ENCODE peak calls at places on chromosomes 2 and 18, in ten cellular contexts. H is K562; I is neural crest cell; Y is hepatocyte; D is right atrium auricular region; T is fibroblast of mammary gland; P is CD8-positive, alpha-beta T cell; L is stomach; G is testis; K is MCF 10A. S is an unnamed sample.

GRCh38 chr2:96815326-96816126 is 542 bp upstream of the CNNM3 start:
- DNase-seq in Y (peak; percentile 60), H (peak; percentile 48), P (no peak), K (peak; percentile 26), T (peak; percentile 44), D (no peak), L (no peak), G (peak; percentile 54), I (no peak), S (peak; percentile 61)

GRCh38 chr18:21452808-21453511 is 147.5 kb downstream of the ESCO1 start:
- DNase-seq in L (no peak), P (no peak), Y (no peak), I (no peak), K (no peak), G (no peak), D (no peak), T (no peak), H (no peak), S (no peak)

GRCh38 chr2:180871649-180872048 is 108.8 kb upstream of the UBE2E3 start:
- DNase-seq in D (no peak), Y (no peak), P (no peak), T (no peak), I (no peak), H (no peak), K (no peak), L (no peak), G (no peak), S (no peak)

GRCh38 chr2:186882511-186883071 is 33.6 kb upstream of the ZSWIM2 start:
- DNase-seq in L (no peak), I (no peak), Y (no peak), D (no peak), G (no peak), T (peak; percentile 41), H (no peak), P (no peak), K (no peak), S (no peak)

GRCh38 chr2:20614201-20615045 is 36.5 kb downstream of the HS1BP3 start:
- DNase-seq in P (no peak), G (no peak), H (no peak), K (no peak), T (peak; percentile 35), Y (no peak), I (no peak), L (peak; percentile 69), D (no peak), S (peak; percentile 63)

GRCh38 chr2:230069418-230069817 is 694 bp upstream of the SLC16A14 start:
- DNase-seq in I (no peak), G (no peak), K (no peak), Y (no peak), H (no peak), D (no peak), L (no peak), P (no peak), T (no peak), S (no peak)

GRCh38 chr2:198097628-198098027 is 293.2 kb downstream of the PLCL1 start:
- DNase-seq in D (no peak), Y (no peak), H (no peak), P (no peak), G (no peak), T (no peak), L (no peak), K (no peak), I (no peak), S (no peak)

GRCh38 chr2:237208373-237209045 is 122.8 kb downstream of the COPS8 start:
- DNase-seq in P (no peak), L (no peak), H (no peak), D (peak; percentile 58), T (peak; percentile 98), I (no peak), G (peak; percentile 4), K (no peak), Y (peak; percentile 38), S (no peak)

GRCh38 chr2:156004460-156004859 is 328.1 kb downstream of the NR4A2 start:
- DNase-seq in I (no peak), P (no peak), H (no peak), T (no peak), G (no peak), D (no peak), K (no peak), L (no peak), Y (no peak), S (no peak)

GRCh38 chr2:156005531-156005930 is 327.0 kb downstream of the NR4A2 start:
- DNase-seq in I (no peak), D (no peak), K (no peak), L (no peak), P (no peak), T (no peak), G (no peak), H (no peak), Y (no peak), S (no peak)

GRCh38 chr2:156006721-156007618 is 325.6 kb downstream of the NR4A2 start:
- DNase-seq in L (no peak), H (no peak), K (no peak), G (no peak), I (no peak), P (no peak), D (no peak), T (no peak), Y (no peak), S (no peak)

GRCh38 chr2:156003780-156004179 is 328.7 kb downstream of the NR4A2 start:
- DNase-seq in Y (no peak), T (no peak), G (no peak), D (no peak), P (no peak), L (no peak), K (no peak), I (no peak), H (no peak), S (no peak)

GRCh38 chr2:156005999-156006712 is 326.4 kb downstream of the NR4A2 start:
- DNase-seq in T (peak; percentile 0), L (no peak), I (no peak), K (peak; percentile 26), H (no peak), G (peak; percentile 46), D (no peak), Y (peak; percentile 7), P (no peak), S (no peak)
- TF ChIP-seq CTCF in T (no peak), L (no peak), I (no peak), K (no peak), H (no peak), G (no peak), D (no peak), Y (peak; percentile 6), P (no peak), S (no peak)

GRCh38 chr2:74424139-74424992 is 2.8 kb downstream of the WDR54 start:
- DNase-seq in K (no peak), G (no peak), D (no peak), P (no peak), T (no peak), I (no peak), H (no peak), Y (no peak), L (no peak), S (no peak)

GRCh38 chr2:74425523-74425922 is 4.0 kb downstream of the WDR54 start:
- DNase-seq in I (no peak), D (no peak), G (no peak), Y (peak; percentile 52), P (no peak), T (no peak), K (no peak), H (no peak), L (no peak), S (no peak)

GRCh38 chr2:74421248-74421870 is at the start of the genes C2orf81 and WDR54:
- DNase-seq in G (peak; percentile 91), D (peak; percentile 87), K (peak; percentile 78), H (peak; percentile 90), T (peak; percentile 79), P (peak; percentile 96), I (peak; percentile 88), L (peak; percentile 89), Y (peak; percentile 85), S (peak; percentile 93)

GRCh38 chr2:74424995-74425406 is 3.5 kb downstream of the WDR54 start:
- DNase-seq in Y (no peak), I (no peak), H (no peak), T (no peak), P (no peak), L (no peak), K (no peak), D (no peak), G (no peak), S (no peak)

GRCh38 chr2:74423226-74424095 is 1.9 kb downstream of the WDR54 start:
- DNase-seq in K (no peak), T (no peak), L (no peak), Y (no peak), I (no peak), G (no peak), H (no peak), P (no peak), D (no peak), S (no peak)
- TF ChIP-seq CTCF in K (no peak), T (no peak), L (no peak), Y (no peak), I (no peak), G (no peak), H (no peak), P (no peak), D (no peak), S (no peak)

GRCh38 chr2:122219504-122219903 is 464.1 kb downstream of the TSN start:
- DNase-seq in Y (no peak), L (no peak), H (no peak), D (no peak), G (no peak), I (no peak), T (no peak), K (no peak), P (no peak), S (no peak)

GRCh38 chr2:122221665-122222064 is 466.2 kb downstream of the TSN start:
- DNase-seq in I (no peak), L (no peak), Y (no peak), T (no peak), P (no peak), K (no peak), G (no peak), D (no peak), H (no peak), S (no peak)

GRCh38 chr2:122216901-122217300 is 461.4 kb downstream of the TSN start:
- DNase-seq in Y (no peak), K (no peak), L (no peak), I (no peak), D (no peak), T (no peak), H (no peak), G (no peak), P (no peak), S (no peak)

GRCh38 chr2:122218596-122218995 is 463.1 kb downstream of the TSN start:
- DNase-seq in I (no peak), K (no peak), Y (no peak), H (no peak), L (no peak), D (no peak), T (no peak), G (no peak), P (no peak), S (no peak)
- TF ChIP-seq CTCF in I (no peak), K (no peak), Y (no peak), H (no peak), L (no peak), D (no peak), T (no peak), G (no peak), P (no peak), S (no peak)

DNA sequence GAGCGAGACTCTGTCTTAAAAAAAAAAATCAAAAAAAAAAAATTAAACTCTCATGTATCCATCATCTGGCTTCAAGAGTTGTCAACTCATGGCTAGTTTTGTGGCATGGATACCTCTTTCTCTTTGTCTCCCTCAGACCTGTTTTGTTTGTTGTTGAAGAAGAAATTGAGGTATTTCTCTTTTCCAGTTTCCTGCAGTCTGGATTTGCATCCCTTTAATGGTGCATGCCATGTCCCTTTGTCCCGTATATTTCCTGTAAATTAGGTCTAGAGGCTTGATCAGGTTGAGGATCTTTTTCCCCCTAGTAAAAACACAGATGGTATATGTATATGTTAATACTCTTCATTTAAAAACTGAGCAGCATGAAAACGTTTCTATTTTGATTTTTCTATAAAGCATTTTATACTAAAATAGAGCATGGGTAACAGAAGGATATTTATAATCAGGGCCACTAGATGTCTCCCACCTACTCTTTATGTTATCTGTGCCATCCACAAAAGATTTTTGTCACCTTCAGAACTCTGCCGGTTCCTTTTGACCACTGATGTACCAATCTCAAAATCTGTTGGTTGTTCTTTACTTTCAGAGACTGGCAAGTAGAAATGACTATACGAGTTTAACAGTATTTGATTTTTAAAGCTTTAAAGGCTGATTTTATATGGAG is 80.1 kb downstream of the GALNT1 start:
- DNase-seq in L (no peak), G (no peak), H (no peak), Y (no peak), K (peak; percentile 2), I (no peak), D (no peak), P (no peak), T (no peak), S (no peak)
- TF ChIP-seq CTCF in L (no peak), G (no peak), H (peak; percentile 53), Y (peak; percentile 20), K (no peak), I (peak; percentile 43), D (peak; percentile 24), P (no peak), T (peak; percentile 12), S (peak; percentile 34)

S was measured in D721Med.